ENCODE peak calls at places on chromosomes 1 and 21, in ten cellular contexts. D, W, Y, N, V, J, P, B, L and C are unnamed samples.

GRCh38 chr1:219174672-219175564 is 1.2 kb downstream of the LYPLAL1 start:
- DNase-seq in W (peak), D (peak), Y (peak), B (peak), N (no peak), P (peak), V (peak), J (no peak), L (no peak), C (peak)

GRCh38 chr1:160374701-160375443 is 8.0 kb downstream of the NHLH1 start:
- DNase-seq in W (no peak), N (no peak), L (no peak), Y (no peak), V (no peak), B (no peak), J (no peak), D (peak), P (no peak), C (no peak)

GRCh38 chr21:37009740-37010341 is 3.3 kb downstream of the RIPPLY3 start:
- DNase-seq in Y (peak), N (peak), L (peak), P (peak), B (no peak), W (peak), V (peak), J (peak), D (peak), C (peak)

GRCh38 chr1:19062258-19063029 is 106.0 kb upstream of the IFFO2 start:
- DNase-seq in Y (no peak), B (no peak), W (no peak), N (no peak), L (no peak), P (no peak), D (no peak), J (no peak), V (no peak), C (no peak)

GRCh38 chr1:164772635-164773034 is 213.7 kb downstream of the PBX1 start:
- DNase-seq in B (peak), V (peak), Y (peak), P (peak), W (peak), J (no peak), N (peak), L (no peak), D (no peak), C (peak)

GRCh38 chr1:33338495-33339211 is 17.8 kb upstream of the A3GALT2 start:
- DNase-seq in P (peak), V (peak), W (peak), Y (peak), B (no peak), D (peak), N (no peak), J (peak), L (no peak), C (no peak)

GRCh38 chr1:5978452-5978851 is 13.8 kb downstream of the NPHP4 start:
- DNase-seq in L (no peak), W (no peak), V (no peak), P (peak), N (no peak), B (no peak), D (no peak), Y (peak), J (peak), C (no peak)

GRCh38 chr1:209029737-209030136 is 553.8 kb upstream of the CAMK1G start:
- DNase-seq in P (no peak), J (no peak), D (no peak), Y (no peak), L (no peak), V (peak), W (no peak), N (no peak), B (no peak), C (no peak)

GRCh38 chr1:1157914-1158710 is 15.6 kb upstream of the TTLL10 start:
- DNase-seq in J (no peak), W (peak), Y (no peak), P (no peak), B (no peak), D (peak), V (peak), L (no peak), N (peak), C (peak)

GRCh38 chr1:147895123-147895522 is 7.5 kb upstream of the GJA8 start:
- DNase-seq in P (no peak), B (no peak), D (no peak), Y (no peak), V (no peak), W (no peak), L (no peak), N (no peak), J (no peak), C (no peak)

GRCh38 chr1:3453891-3454810 is at the start of gene ARHGEF16:
- DNase-seq in W (peak), Y (peak), V (peak), D (peak), L (no peak), N (peak), J (peak), B (no peak), P (no peak), C (peak)
- H3K4me3 ChIP-seq in W (peak), Y (no peak), V (no peak), D (peak), L (peak), N (peak), J (peak), B (no peak), P (peak), C (peak)

DNA sequence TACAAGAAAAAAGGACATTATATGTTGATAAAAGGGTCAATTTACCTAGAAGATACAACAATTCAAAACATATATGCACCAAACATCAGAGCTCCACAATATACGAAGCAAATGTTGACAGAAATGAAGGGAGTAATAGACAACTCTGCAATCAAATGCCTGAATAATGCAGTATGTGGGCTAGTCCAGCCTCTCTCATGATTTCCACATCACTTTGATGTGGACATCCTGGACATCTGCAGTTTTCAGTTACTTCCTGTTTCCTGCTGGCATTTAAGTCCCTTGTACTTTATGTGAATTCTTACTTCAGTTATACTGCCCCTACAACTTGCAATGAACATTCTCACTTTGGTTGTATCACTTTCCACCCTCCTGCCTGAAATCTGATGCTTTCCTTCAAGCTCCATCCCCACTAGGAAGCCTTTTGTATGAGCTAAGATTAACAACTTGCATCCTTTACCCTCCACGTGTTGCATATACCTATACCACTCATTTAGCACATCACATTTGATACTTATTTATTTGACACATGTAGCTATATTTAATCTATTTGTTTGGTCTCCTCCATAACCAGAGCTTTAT is 36.7 kb downstream of the DISC1 start:
- DNase-seq in D (no peak), W (no peak), P (no peak), L (no peak), Y (peak), V (peak), B (no peak), J (no peak), N (no peak), C (no peak)
- H3K4me3 ChIP-seq in D (no peak), W (no peak), P (no peak), L (no peak), Y (no peak), V (no peak), B (no peak), J (no peak), N (no peak), C (no peak)

GRCh38 chr1:93620169-93620840 is 61.3 kb downstream of the BCAR3 start:
- DNase-seq in D (no peak), V (peak), N (no peak), B (no peak), W (no peak), J (no peak), Y (peak), L (no peak), P (no peak), C (no peak)
- H3K4me3 ChIP-seq in D (no peak), V (no peak), N (no peak), B (no peak), W (no peak), J (no peak), Y (no peak), L (no peak), P (no peak), C (no peak)

DNA sequence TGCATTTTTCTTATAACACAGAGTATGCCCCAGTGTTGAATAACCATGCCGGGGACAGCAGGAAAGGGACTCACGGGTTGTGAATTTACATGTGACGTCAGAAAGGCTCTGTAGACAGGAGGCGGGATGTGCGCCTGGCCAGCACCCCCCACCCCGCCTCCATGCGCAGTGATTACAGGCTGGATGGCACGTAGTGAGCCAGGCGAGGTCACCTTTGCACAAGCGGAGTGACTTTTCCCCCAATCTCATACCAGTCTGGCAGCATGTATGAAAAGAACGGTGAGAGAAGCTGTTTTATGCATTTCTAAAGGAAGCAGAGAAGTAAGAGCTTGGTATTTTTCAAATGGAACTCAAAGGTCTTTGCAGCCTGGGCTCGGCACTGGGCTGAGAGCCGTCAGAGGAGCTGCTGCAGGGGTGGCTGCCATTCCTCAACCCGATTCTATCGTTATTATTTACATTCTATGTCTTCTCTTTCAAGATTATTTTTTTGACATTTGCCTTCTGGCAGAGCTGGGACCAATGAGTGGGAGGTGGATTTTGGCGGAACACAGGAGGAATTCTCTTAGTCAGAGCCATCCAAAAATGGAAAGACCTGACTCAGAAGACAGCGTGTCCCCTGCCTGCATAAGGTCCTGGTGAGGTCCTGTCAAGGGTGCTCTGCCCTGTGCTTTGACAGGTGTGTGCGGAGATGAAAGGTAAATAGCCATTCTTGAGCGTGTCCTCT is 115.6 kb upstream of the SLC45A1 start:
- DNase-seq in V (peak), D (peak), P (peak), J (peak), N (peak), L (no peak), W (peak), B (peak), Y (peak), C (peak)
- H3K4me3 ChIP-seq in V (no peak), D (no peak), P (peak), J (no peak), N (no peak), L (no peak), W (no peak), B (no peak), Y (peak), C (no peak)

GRCh38 chr1:93672069-93672468 is 9.6 kb downstream of the BCAR3 start:
- DNase-seq in P (peak), D (no peak), B (no peak), N (peak), V (peak), Y (peak), L (no peak), W (peak), J (peak), C (peak)
- H3K4me3 ChIP-seq in P (no peak), D (no peak), B (no peak), N (no peak), V (no peak), Y (no peak), L (no peak), W (no peak), J (no peak), C (no peak)

DNA sequence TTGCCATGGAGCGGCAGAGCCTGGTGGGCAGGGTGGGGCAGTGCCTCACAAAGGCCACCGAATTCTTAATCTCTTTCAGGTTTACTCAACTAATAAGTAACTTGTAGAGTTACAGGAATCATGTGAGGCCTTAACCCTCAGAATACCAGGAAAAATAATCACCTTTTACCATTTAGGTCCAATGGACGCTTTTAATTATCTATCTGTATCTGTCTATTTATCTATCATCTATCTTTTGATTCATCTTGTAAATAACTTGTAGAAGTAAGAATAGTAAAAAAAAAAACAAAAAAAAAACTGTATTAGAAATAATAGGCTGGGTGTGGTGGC is 11.8 kb upstream of the S100A11 start:
- DNase-seq in P (no peak), L (no peak), W (no peak), Y (no peak), B (no peak), D (peak), J (no peak), N (no peak), V (no peak), C (no peak)
- H3K4me3 ChIP-seq in P (peak), L (peak), W (no peak), Y (no peak), B (peak), D (peak), J (no peak), N (peak), V (no peak), C (no peak)

GRCh38 chr21:27206368-27206982 is 239.6 kb upstream of the ADAMTS5 start:
- DNase-seq in P (no peak), J (no peak), W (no peak), L (no peak), D (peak), N (no peak), V (peak), Y (peak), B (no peak), C (no peak)
- H3K4me3 ChIP-seq in P (no peak), J (no peak), W (no peak), L (no peak), D (no peak), N (no peak), V (no peak), Y (no peak), B (no peak), C (no peak)

GRCh38 chr1:197374428-197374827 is 106.4 kb downstream of the CRB1 start:
- DNase-seq in B (no peak), Y (no peak), N (no peak), L (no peak), V (no peak), D (no peak), P (no peak), J (no peak), W (no peak), C (no peak)
- H3K4me3 ChIP-seq in B (no peak), Y (no peak), N (no peak), L (no peak), V (no peak), D (no peak), P (no peak), J (no peak), W (no peak), C (no peak)

GRCh38 chr1:177014325-177014724 is 150.2 kb downstream of the ASTN1 start:
- DNase-seq in D (no peak), Y (no peak), L (no peak), N (no peak), W (no peak), V (no peak), J (no peak), P (no peak), B (no peak), C (no peak)

GRCh38 chr1:177013273-177013672 is 151.2 kb downstream of the ASTN1 start:
- DNase-seq in Y (no peak), N (no peak), V (no peak), D (no peak), W (no peak), J (no peak), B (no peak), L (no peak), P (no peak), C (no peak)

GRCh38 chr1:177012342-177012741 is 152.2 kb downstream of the ASTN1 start:
- DNase-seq in Y (no peak), N (no peak), B (no peak), D (no peak), L (no peak), P (no peak), V (no peak), W (no peak), J (no peak), C (no peak)

GRCh38 chr1:177010246-177010825 is 154.2 kb downstream of the ASTN1 start:
- DNase-seq in W (no peak), V (no peak), Y (no peak), N (no peak), P (no peak), D (no peak), J (no peak), B (no peak), L (no peak), C (no peak)

GRCh38 chr1:177011508-177011907 is 153.0 kb downstream of the ASTN1 start:
- DNase-seq in W (no peak), J (no peak), N (no peak), P (no peak), L (no peak), V (no peak), Y (no peak), B (no peak), D (no peak), C (no peak)
- H3K4me3 ChIP-seq in W (no peak), J (no peak), N (no peak), P (no peak), L (no peak), V (no peak), Y (no peak), B (no peak), D (no peak), C (no peak)